ENCODE peak calls at places on chromosomes 12 and 14, in eight cellular contexts. N, J, V, B, A, P, Y and R are unnamed samples.

GRCh38 chr12:13749380-13749779 is 232.0 kb downstream of the GRIN2B start:
- DNase-seq in N (no peak), J (peak; percentile 85), V (no peak), B (no peak), A (no peak), P (no peak), Y (no peak), R (no peak)

GRCh38 chr14:54669759-54670630 is 103.1 kb downstream of the SAMD4A start:
- DNase-seq in N (no peak), J (no peak), V (no peak), B (no peak), A (peak; percentile 74), P (peak; percentile 74), Y (peak; percentile 54), R (no peak)

GRCh38 chr14:71311061-71311460 is 403.8 kb downstream of the PCNX1 start:
- DNase-seq in N (no peak), J (no peak), V (no peak), B (no peak), A (no peak), P (no peak), Y (peak; percentile 60), R (no peak)

GRCh38 chr14:74918380-74918779 is 4.7 kb downstream of the RPS6KL1 start:
- DNase-seq in N (no peak), J (no peak), V (no peak), B (no peak), A (no peak), P (no peak), Y (no peak), R (no peak)

GRCh38 chr12:116222358-116222757 is 55.1 kb downstream of the MED13L start:
- DNase-seq in N (peak; percentile 80), J (no peak), V (peak; percentile 48), B (peak; percentile 45), A (no peak), P (peak; percentile 97), Y (peak; percentile 74), R (peak; percentile 45)

GRCh38 chr12:1796515-1797010 is 23.8 kb upstream of the LRTM2 start:
- DNase-seq in N (no peak), J (peak; percentile 51), V (no peak), B (no peak), A (no peak), P (no peak), Y (peak; percentile 24), R (peak; percentile 37)

GRCh38 chr12:1328385-1328784 is 266.0 kb downstream of the FBXL14 start:
- DNase-seq in N (no peak), J (no peak), V (no peak), B (no peak), A (no peak), P (no peak), Y (no peak), R (peak; percentile 92)

GRCh38 chr14:66206554-66206953 is 279.6 kb upstream of the CCDC196 start:
- DNase-seq in N (peak; percentile 9), J (peak; percentile 20), V (peak; percentile 0), B (no peak), A (no peak), P (no peak), Y (no peak), R (no peak)

GRCh38 chr14:22849212-22849819 is 12.9 kb downstream of the MMP14 start:
- DNase-seq in N (peak; percentile 49), J (peak; percentile 48), V (no peak), B (no peak), A (no peak), P (peak; percentile 63), Y (peak; percentile 70), R (no peak)

GRCh38 chr14:60275932-60276331 is 26.9 kb downstream of the PPM1A start:
- DNase-seq in N (no peak), J (no peak), V (peak; percentile 17), B (no peak), A (no peak), P (peak; percentile 23), Y (no peak), R (no peak)

GRCh38 chr12:52121848-52122838 is 42.6 kb downstream of the SMIM41 start:
- DNase-seq in N (no peak), J (peak; percentile 90), V (peak; percentile 53), B (no peak), A (peak; percentile 83), P (peak; percentile 59), Y (peak; percentile 40), R (peak; percentile 68)

GRCh38 chr12:13182881-13183280 is 13.6 kb upstream of the EMP1 start:
- DNase-seq in N (no peak), J (no peak), V (no peak), B (no peak), A (no peak), P (no peak), Y (no peak), R (no peak)

GRCh38 chr12:59668678-59669077 is 72.8 kb downstream of the SLC16A7 start:
- DNase-seq in N (no peak), J (no peak), V (no peak), B (no peak), A (no peak), P (no peak), Y (no peak), R (no peak)

GRCh38 chr14:35814371-35815005 is 5.4 kb upstream of the RALGAPA1 start:
- DNase-seq in N (peak; percentile 49), J (peak; percentile 87), V (peak; percentile 73), B (peak; percentile 69), A (no peak), P (peak; percentile 70), Y (peak; percentile 39), R (peak; percentile 54)

GRCh38 chr14:89171168-89171567 is 245.9 kb downstream of the FOXN3 start:
- DNase-seq in N (no peak), J (no peak), V (no peak), B (no peak), A (no peak), P (peak; percentile 57), Y (peak; percentile 41), R (no peak)

GRCh38 chr12:29066061-29066588 is 83.0 kb upstream of the FAR2 start:
- DNase-seq in N (no peak), J (no peak), V (peak; percentile 74), B (no peak), A (no peak), P (peak; percentile 83), Y (peak; percentile 62), R (peak; percentile 86)

GRCh38 chr12:111298583-111299436 is 70.1 kb downstream of the PHETA1 start:
- DNase-seq in N (peak; percentile 9), J (peak; percentile 91), V (peak; percentile 58), B (peak; percentile 58), A (peak; percentile 82), P (peak; percentile 58), Y (peak; percentile 33), R (peak; percentile 12)

GRCh38 chr14:51368721-51369163 is 128.7 kb downstream of the TMX1 start:
- DNase-seq in N (no peak), J (peak; percentile 19), V (no peak), B (no peak), A (no peak), P (peak; percentile 95), Y (peak; percentile 97), R (no peak)

GRCh38 chr14:106738075-106738474 is 1211.7 kb downstream of the TMEM121 start:
- DNase-seq in N (no peak), J (no peak), V (no peak), B (no peak), A (no peak), P (no peak), Y (no peak), R (no peak)

GRCh38 chr12:20018406-20018805 is 349.9 kb upstream of the PDE3A start:
- DNase-seq in N (no peak), J (no peak), V (no peak), B (no peak), A (no peak), P (no peak), Y (no peak), R (no peak)

GRCh38 chr12:113111247-113111646 is 24.3 kb downstream of the RASAL1 start:
- DNase-seq in N (no peak), J (no peak), V (no peak), B (no peak), A (no peak), P (no peak), Y (no peak), R (no peak)

GRCh38 chr12:104181313-104181712 is 34.3 kb upstream of the TXNRD1 start:
- DNase-seq in N (no peak), J (no peak), V (no peak), B (no peak), A (no peak), P (peak; percentile 74), Y (peak; percentile 54), R (no peak)

GRCh38 chr14:70982204-70982603 is 74.9 kb downstream of the PCNX1 start:
- DNase-seq in N (no peak), J (no peak), V (no peak), B (no peak), A (no peak), P (no peak), Y (no peak), R (peak; percentile 42)

GRCh38 chr12:116310082-116310481 is 32.6 kb upstream of the MED13L start:
- DNase-seq in N (no peak), J (no peak), V (no peak), B (no peak), A (no peak), P (no peak), Y (no peak), R (no peak)

GRCh38 chr12:100141998-100142850 is 450 bp downstream of the BLTP3B start:
- DNase-seq in N (peak; percentile 46), J (peak; percentile 72), V (peak; percentile 85), B (peak; percentile 61), A (no peak), P (no peak), Y (peak; percentile 11), R (peak; percentile 49)

GRCh38 chr14:41607966-41608663 is 1.4 kb downstream of the LRFN5 start:
- DNase-seq in N (peak; percentile 91), J (peak; percentile 78), V (no peak), B (peak; percentile 77), A (no peak), P (peak; percentile 10), Y (no peak), R (no peak)

GRCh38 chr12:13343380-13343779 is 146.9 kb downstream of the EMP1 start:
- DNase-seq in N (no peak), J (no peak), V (no peak), B (no peak), A (no peak), P (peak; percentile 60), Y (no peak), R (no peak)

GRCh38 chr12:54356951-54357356 is 7.3 kb downstream of the GPR84 start:
- DNase-seq in N (peak; percentile 15), J (peak; percentile 65), V (peak; percentile 36), B (no peak), A (no peak), P (no peak), Y (no peak), R (no peak)